ENCODE peak calls at places on chromosome 18, in four cellular contexts. One of them, this sample, is unnamed.

GRCh38 chr18:50127516-50128229 is 67.3 kb downstream of the MYO5B start:
- DNase-seq in AG04449: no peak
- DNase-seq in effector CD4-positive, alpha-beta T cell: no peak
- DNase-seq in putamen: no peak
- DNase-seq in this sample: no peak

GRCh38 chr18:79624356-79624961 is 55.1 kb upstream of the CTDP1 start:
- DNase-seq in effector CD4-positive, alpha-beta T cell: no peak
- DNase-seq in putamen: no peak
- DNase-seq in AG04449: no peak
- DNase-seq in this sample: no peak

GRCh38 chr18:45588284-45588683 is 27.0 kb upstream of the SLC14A2 start:
- DNase-seq in effector CD4-positive, alpha-beta T cell: no peak
- DNase-seq in AG04449: no peak
- DNase-seq in putamen: no peak
- DNase-seq in this sample: no peak

GRCh38 chr18:78790960-78791359 is 188.7 kb upstream of the SALL3 start:
- DNase-seq in AG04449: no peak
- DNase-seq in putamen: no peak
- DNase-seq in effector CD4-positive, alpha-beta T cell: no peak
- DNase-seq in this sample: no peak

GRCh38 chr18:45275367-45276113 is 339.7 kb upstream of the SLC14A2 start:
- DNase-seq in putamen: no peak
- DNase-seq in effector CD4-positive, alpha-beta T cell: no peak
- DNase-seq in AG04449: no peak
- DNase-seq in this sample: no peak

GRCh38 chr18:26843760-26844159 is 21.7 kb downstream of the AQP4 start:
- DNase-seq in putamen: no peak
- DNase-seq in effector CD4-positive, alpha-beta T cell: no peak
- DNase-seq in AG04449: no peak
- DNase-seq in this sample: no peak

GRCh38 chr18:12403601-12404506 is 3.9 kb upstream of the PRELID3A start:
- DNase-seq in AG04449: no peak
- DNase-seq in putamen: no peak
- DNase-seq in effector CD4-positive, alpha-beta T cell: no peak
- DNase-seq in this sample: no peak

GRCh38 chr18:49619792-49620191 is 57.9 kb downstream of the LIPG start:
- DNase-seq in effector CD4-positive, alpha-beta T cell: no peak
- DNase-seq in putamen: no peak
- DNase-seq in AG04449: no peak
- DNase-seq in this sample: no peak

GRCh38 chr18:3703732-3704176 is 253.8 kb downstream of the TGIF1 start:
- DNase-seq in effector CD4-positive, alpha-beta T cell: no peak
- DNase-seq in putamen: peak
- DNase-seq in AG04449: peak
- DNase-seq in this sample: no peak

This sample was measured in T follicular helper cell.